ENCODE peak calls at places on chromosomes 16 and 17, in five cellular contexts. V, J, W, B and P are unnamed samples. For H3K36me3, the result is how much of the 10 kb centered on the place peaks cover.

GRCh38 chr16:85628651-85629050 is 15.5 kb downstream of the GSE1 start:
- DNase-seq in V (no peak), J (no peak), W (no peak), B (no peak), P (no peak)

GRCh38 chr16:7497667-7498066 is 165.0 kb downstream of the RBFOX1 start:
- DNase-seq in V (no peak), J (no peak), W (no peak), B (no peak), P (no peak)

GRCh38 chr17:68161644-68162428 is 86.0 kb upstream of the AMZ2 start:
- DNase-seq in V (no peak), J (no peak), W (no peak), B (no peak), P (no peak)

GRCh38 chr16:86107190-86107589 is 208.2 kb downstream of the IRF8 start:
- DNase-seq in V (no peak), J (no peak), W (no peak), B (no peak), P (no peak)

GRCh38 chr16:85553436-85554113 is 59.5 kb upstream of the GSE1 start:
- DNase-seq in V (peak), J (peak), W (peak), B (peak), P (no peak)

GRCh38 chr17:41801374-41802062 is 10.2 kb downstream of the P3H4 start:
- DNase-seq in V (peak), J (peak), W (peak), B (peak), P (no peak)

GRCh38 chr16:27189335-27189972 is 13.9 kb upstream of the KDM8 start:
- DNase-seq in V (no peak), J (no peak), W (peak), B (no peak), P (no peak)

GRCh38 chr16:766820-767640 is 6.5 kb downstream of the MSLN start:
- DNase-seq in V (no peak), J (no peak), W (no peak), B (no peak), P (no peak)

GRCh38 chr17:42337442-42337841 is 49.1 kb downstream of the STAT5A start:
- DNase-seq in V (no peak), J (no peak), W (no peak), B (no peak), P (no peak)

GRCh38 chr17:16937431-16937830 is 34.5 kb downstream of the TNFRSF13B start:
- DNase-seq in V (no peak), J (no peak), W (no peak), B (no peak), P (no peak)

GRCh38 chr17:57490890-57491289 is 234.6 kb downstream of the MSI2 start:
- DNase-seq in V (no peak), J (peak), W (no peak), B (no peak), P (no peak)

GRCh38 chr16:19499006-19499405 is 22.9 kb downstream of the GDE1 start:
- DNase-seq in V (no peak), J (no peak), W (no peak), B (no peak), P (no peak)

GRCh38 chr17:45432405-45433113 is at the start of gene ARHGAP27:
- DNase-seq in V (no peak), J (no peak), W (peak), B (peak), P (no peak)

GRCh38 chr17:62705781-62706597 is 78.5 kb downstream of the MRC2 start:
- DNase-seq in V (no peak), J (no peak), W (peak), B (peak), P (no peak)

GRCh38 chr16:55710466-55710865 is 54.7 kb downstream of the SLC6A2 start:
- DNase-seq in V (peak), J (no peak), W (no peak), B (no peak), P (no peak)

GRCh38 chr16:66304961-66305360 is 61.5 kb upstream of the CDH5 start:
- DNase-seq in V (no peak), J (no peak), W (no peak), B (peak), P (no peak)

GRCh38 chr16:51133130-51133529 is 17.9 kb downstream of the SALL1 start:
- DNase-seq in V (no peak), J (no peak), W (no peak), B (no peak), P (no peak)

GRCh38 chr16:28231763-28232162 is 20.0 kb upstream of the XPO6 start:
- DNase-seq in V (no peak), J (no peak), W (no peak), B (no peak), P (no peak)

GRCh38 chr17:79073706-79074088 is 927 bp upstream of the ENGASE start:
- DNase-seq in V (no peak), J (no peak), W (no peak), B (peak), P (no peak)

GRCh38 chr17:32664936-32665583 is 178.3 kb downstream of the CDK5R1 start:
- DNase-seq in V (no peak), J (no peak), W (no peak), B (no peak), P (no peak)

GRCh38 chr17:21285164-21286065 is 904 bp downstream of the MAP2K3 start:
- DNase-seq in V (no peak), J (peak), W (peak), B (no peak), P (no peak)

GRCh38 chr17:4174556-4174955 is 31.6 kb downstream of the CYB5D2 start:
- DNase-seq in V (no peak), J (no peak), W (no peak), B (no peak), P (no peak)

GRCh38 chr16:87581867-87582220 is 20.5 kb upstream of the JPH3 start:
- DNase-seq in V (no peak), J (peak), W (peak), B (peak), P (peak)

GRCh38 chr16:22967696-22968095 is 153.7 kb downstream of the HS3ST2 start:
- DNase-seq in V (no peak), J (no peak), W (no peak), B (no peak), P (no peak)

GRCh38 chr16:66335704-66336329 is 30.7 kb upstream of the CDH5 start:
- DNase-seq in V (no peak), J (peak), W (no peak), B (no peak), P (no peak)

GRCh38 chr17:46193246-46193625 is at the start of gene KANSL1:
- DNase-seq in V (peak), J (peak), W (peak), B (peak), P (no peak)

GRCh38 chr16:58513874-58514273 is 1.4 kb upstream of the SETD6 start:
- DNase-seq in V (no peak), J (no peak), W (no peak), B (no peak), P (no peak)

GRCh38 chr16:75576384-75576811 is 10.2 kb downstream of the GABARAPL2 start:
- DNase-seq in V (no peak), J (no peak), W (no peak), B (no peak), P (no peak)

GRCh38 chr17:7045492-7046126 is 1.7 kb upstream of the SLC16A11 start:
- DNase-seq in V (peak), J (no peak), W (peak), B (no peak), P (peak)

GRCh38 chr16:35174006-35174405 is 1714.6 kb downstream of the TP53TG3F start:
- DNase-seq in V (no peak), J (no peak), W (no peak), B (no peak), P (no peak)

GRCh38 chr16:15041260-15042011 is 14.4 kb downstream of the NTAN1 start:
- DNase-seq in V (no peak), J (peak), W (peak), B (peak), P (no peak)

GRCh38 chr17:59558953-59559352 is 6.5 kb upstream of the DHX40 start:
- DNase-seq in V (no peak), J (no peak), W (no peak), B (no peak), P (no peak)

GRCh38 chr17:31495049-31495885 is 103.8 kb downstream of the RAB11FIP4 start:
- DNase-seq in V (no peak), J (no peak), W (peak), B (no peak), P (no peak)

GRCh38 chr17:30236807-30237206 is 1.3 kb upstream of the SLC6A4 start:
- DNase-seq in V (peak), J (peak), W (peak), B (peak), P (no peak)

GRCh38 chr17:30235386-30236296 is at the start of gene SLC6A4:
- DNase-seq in V (no peak), J (no peak), W (peak), B (no peak), P (no peak)

GRCh38 chr17:30236297-30236624 is 764 bp upstream of the SLC6A4 start:
- DNase-seq in V (no peak), J (no peak), W (no peak), B (no peak), P (no peak)

GRCh38 chr17:30234296-30234695 is 1.2 kb downstream of the SLC6A4 start:
- DNase-seq in V (no peak), J (no peak), W (no peak), B (no peak), P (no peak)

GRCh38 chr17:30234954-30235353 is 543 bp downstream of the SLC6A4 start:
- DNase-seq in V (no peak), J (no peak), W (no peak), B (no peak), P (no peak)
- H3K4me3 ChIP-seq in V (peak), J (peak), W (no peak), B (peak), P (no peak)

DNA sequence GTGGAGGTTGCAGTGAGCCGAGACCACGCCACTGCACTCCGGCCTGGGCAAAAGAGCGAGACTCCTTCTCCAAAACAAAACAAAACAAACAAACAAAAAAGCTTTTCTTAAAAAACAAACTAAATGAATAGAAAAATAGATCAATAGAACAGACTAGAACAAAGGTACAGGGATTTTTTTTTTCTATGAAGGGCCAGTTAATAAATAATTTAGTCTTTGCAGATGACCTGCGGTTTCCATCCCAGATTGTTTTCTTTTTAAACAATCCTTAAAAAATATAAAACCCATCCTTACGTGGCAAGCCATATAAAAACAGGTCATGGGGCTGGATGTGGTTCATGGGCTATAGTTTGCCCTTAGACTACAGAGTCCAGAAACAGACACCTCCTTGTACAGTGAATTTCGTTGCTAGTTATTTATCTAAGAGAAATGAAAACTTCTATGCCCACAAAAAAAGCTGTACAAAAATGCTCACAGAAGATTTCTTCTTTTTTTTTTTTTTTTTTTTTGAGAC is 45.4 kb downstream of the CREBBP start:
- DNase-seq in V (no peak), J (no peak), W (no peak), B (no peak), P (no peak)
- H3K36me3 ChIP-seq in V (half or more), J (under half), W (under half), B (under half), P (under half)

DNA sequence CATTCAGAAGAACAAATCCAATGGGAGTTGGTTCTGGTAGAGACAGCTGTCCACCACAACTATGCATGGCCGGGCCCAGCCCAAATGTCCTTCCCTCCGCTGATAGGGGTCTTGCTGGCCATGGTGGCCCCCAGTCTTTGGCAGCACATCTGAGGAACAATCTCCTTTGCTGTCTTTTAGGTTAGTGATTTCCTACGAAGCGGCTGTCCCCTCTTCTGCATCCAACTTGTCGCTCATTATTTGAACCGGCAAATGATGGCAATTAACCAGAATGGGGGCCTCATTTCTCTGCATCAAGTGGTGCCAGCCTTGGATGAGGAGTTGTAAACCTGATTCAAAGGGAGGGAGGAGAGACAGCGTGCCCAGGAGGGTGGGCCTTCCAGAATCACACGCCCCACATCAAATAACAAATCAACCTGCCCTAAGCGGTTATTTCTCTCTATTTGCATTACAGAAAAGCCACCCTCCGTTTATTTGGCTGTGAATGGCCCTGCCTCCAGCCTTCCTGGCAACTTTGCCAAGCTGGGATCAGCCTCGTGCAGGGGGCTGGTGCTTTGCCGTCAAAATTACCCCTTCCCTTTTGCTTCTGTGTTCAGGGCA is 156.5 kb downstream of the RGS9 start:
- DNase-seq in V (no peak), J (no peak), W (no peak), B (no peak), P (no peak)
- H3K4me3 ChIP-seq in V (no peak), J (no peak), W (no peak), B (no peak), P (no peak)

GRCh38 chr16:24936151-24936550 is 79.0 kb downstream of the ARHGAP17 start:
- DNase-seq in V (no peak), J (no peak), W (no peak), B (no peak), P (no peak)
- H3K36me3 ChIP-seq in V (half or more), J (half or more), W (under half), B (half or more), P (under half)

GRCh38 chr17:81564778-81565177 is 12.6 kb upstream of the FAAP100 start:
- DNase-seq in V (no peak), J (no peak), W (no peak), B (no peak), P (no peak)

GRCh38 chr17:81567191-81567590 is 15.0 kb upstream of the FAAP100 start:
- DNase-seq in V (no peak), J (no peak), W (no peak), B (no peak), P (no peak)

GRCh38 chr17:81565231-81565630 is 13.1 kb upstream of the FAAP100 start:
- DNase-seq in V (no peak), J (no peak), W (no peak), B (no peak), P (no peak)

GRCh38 chr17:81568416-81568815 is 16.3 kb upstream of the FAAP100 start:
- DNase-seq in V (no peak), J (no peak), W (no peak), B (no peak), P (no peak)

GRCh38 chr17:81566461-81567126 is 14.4 kb upstream of the FAAP100 start:
- DNase-seq in V (no peak), J (peak), W (peak), B (peak), P (peak)
- H3K4me3 ChIP-seq in V (no peak), J (peak), W (no peak), B (no peak), P (no peak)

GRCh38 chr17:781920-782731 is at the start of the genes GLOD4 and MRM3:
- DNase-seq in V (peak), J (peak), W (peak), B (peak), P (peak)
- H3K36me3 ChIP-seq in V (half or more), J (under half), W (under half), B (under half), P (under half)

GRCh38 chr17:28404461-28404811 is 1.6 kb downstream of the SLC46A1 start:
- DNase-seq in V (no peak), J (no peak), W (no peak), B (no peak), P (no peak)
- H3K4me3 ChIP-seq in V (no peak), J (peak), W (no peak), B (peak), P (no peak)